ENCODE peak calls at places on chromosomes 7 and 10, in eight cellular contexts. A is CD8-positive, alpha-beta T cell; R is WTC11; T is RWPE1; E is H9; C is kidney; B is left ventricle myocardium inferior; N is A172. H is an unnamed sample.

GRCh38 chr7:155683098-155683497 is 38.6 kb downstream of the RBM33 start:
- DNase-seq in A (no peak), R (no peak), T (no peak), E (no peak), C (no peak), B (no peak), N (no peak), H (no peak)

GRCh38 chr7:158649279-158649678 is 55.3 kb downstream of the NCAPG2 start:
- DNase-seq in A (no peak), R (no peak), T (peak; percentile 69), E (no peak), C (no peak), B (no peak), N (peak; percentile 85), H (peak; percentile 61)

GRCh38 chr10:15562578-15562977 is 157.1 kb downstream of the ITGA8 start:
- DNase-seq in A (no peak), R (no peak), T (no peak), E (no peak), C (no peak), B (no peak), N (no peak), H (no peak)

GRCh38 chr10:14953452-14954000 is 370 bp downstream of the DCLRE1C start:
- DNase-seq in A (peak; percentile 2), R (no peak), T (peak; percentile 34), E (no peak), C (peak; percentile 83), B (peak; percentile 50), N (peak; percentile 51), H (peak; percentile 62)

GRCh38 chr7:157686285-157686894 is 349.6 kb downstream of the DNAJB6 start:
- DNase-seq in A (no peak), R (no peak), T (no peak), E (no peak), C (peak; percentile 39), B (no peak), N (no peak), H (no peak)

GRCh38 chr10:84059526-84059925 is 79.8 kb upstream of the GHITM start:
- DNase-seq in A (no peak), R (no peak), T (no peak), E (no peak), C (no peak), B (no peak), N (no peak), H (no peak)

GRCh38 chr7:139598642-139599041 is 75.2 kb downstream of the CLEC2L start:
- DNase-seq in A (no peak), R (no peak), T (no peak), E (no peak), C (no peak), B (no peak), N (peak; percentile 28), H (no peak)

GRCh38 chr7:129790136-129790535 is 162.6 kb downstream of the UBE2H start:
- DNase-seq in A (no peak), R (no peak), T (no peak), E (no peak), C (no peak), B (no peak), N (no peak), H (no peak)

GRCh38 chr10:61397175-61397986 is 55.8 kb downstream of the TMEM26 start:
- DNase-seq in A (no peak), R (no peak), T (no peak), E (no peak), C (no peak), B (no peak), N (peak; percentile 44), H (no peak)

GRCh38 chr10:120480065-120480600 is 23.1 kb downstream of the PLPP4 start:
- DNase-seq in A (no peak), R (no peak), T (no peak), E (peak; percentile 14), C (no peak), B (no peak), N (no peak), H (no peak)

GRCh38 chr7:155754165-155754564 is 58.1 kb downstream of the SHH start:
- DNase-seq in A (no peak), R (no peak), T (no peak), E (no peak), C (no peak), B (no peak), N (no peak), H (no peak)

GRCh38 chr7:96319444-96319843 is 2.5 kb downstream of the SLC25A13 start:
- DNase-seq in A (no peak), R (no peak), T (no peak), E (no peak), C (no peak), B (no peak), N (no peak), H (no peak)

GRCh38 chr7:37449621-37450020 is 957 bp upstream of the ELMO1 start:
- DNase-seq in A (no peak), R (no peak), T (no peak), E (no peak), C (no peak), B (no peak), N (no peak), H (no peak)

GRCh38 chr7:100089458-100090201 is 861 bp downstream of the COPS6 start:
- DNase-seq in A (no peak), R (no peak), T (no peak), E (no peak), C (no peak), B (no peak), N (peak; percentile 58), H (peak; percentile 46)

GRCh38 chr7:46054290-46054689 is 133.2 kb upstream of the IGFBP3 start:
- DNase-seq in A (no peak), R (no peak), T (no peak), E (no peak), C (no peak), B (peak; percentile 16), N (no peak), H (no peak)

GRCh38 chr7:4849390-4849789 is 12.4 kb downstream of the PAPOLB start:
- DNase-seq in A (no peak), R (peak; percentile 52), T (peak; percentile 29), E (no peak), C (no peak), B (no peak), N (peak; percentile 74), H (peak; percentile 48)

GRCh38 chr10:130889780-130890179 is 421.7 kb downstream of the TCERG1L start:
- DNase-seq in A (no peak), R (no peak), T (no peak), E (no peak), C (no peak), B (no peak), N (no peak), H (no peak)

GRCh38 chr10:124791378-124792348 is at the start of gene EEF1AKMT2:
- DNase-seq in A (peak; percentile 75), R (peak; percentile 89), T (peak; percentile 94), E (peak; percentile 89), C (peak; percentile 94), B (peak; percentile 84), N (peak; percentile 49), H (peak; percentile 85)

GRCh38 chr10:132714906-132715790 is 70.8 kb downstream of the NKX6-2 start:
- DNase-seq in A (no peak), R (no peak), T (no peak), E (no peak), C (peak; percentile 66), B (peak; percentile 4), N (no peak), H (no peak)

H was measured in K562.